ENCODE peak calls at places on chromosomes 3 and 15, in six cellular contexts. J is NCI-H1436, A is lower lobe of right lung, P is T-helper 17 cell, E is fibroblast of villous mesenchyme, I is HTR-8/SVneo. B is an unnamed sample.

GRCh38 chr3:175329373-175329772 is 470.2 kb downstream of the NAALADL2 start:
- DNase-seq in I (no peak), A (no peak), P (no peak), E (no peak), J (no peak), B (no peak)

GRCh38 chr3:138049157-138049919 is 39.4 kb downstream of the CLDN18 start:
- DNase-seq in E (peak; percentile 81), A (no peak), J (no peak), I (no peak), P (no peak), B (no peak)

GRCh38 chr3:180250172-180250571 is 213.4 kb upstream of the PEX5L start:
- DNase-seq in J (no peak), P (no peak), E (no peak), A (no peak), I (no peak), B (no peak)

GRCh38 chr15:77034620-77035467 is 36.1 kb downstream of the TSPAN3 start:
- DNase-seq in A (peak; percentile 56), P (peak; percentile 25), E (no peak), I (no peak), J (no peak), B (no peak)

GRCh38 chr3:39189150-39189510 is 3.3 kb downstream of the XIRP1 start:
- DNase-seq in A (no peak), J (no peak), E (no peak), I (no peak), P (no peak), B (no peak)

GRCh38 chr3:181239456-181239855 is 249.9 kb upstream of the DNAJC19 start:
- DNase-seq in P (no peak), J (no peak), I (no peak), A (no peak), E (no peak), B (no peak)

GRCh38 chr3:113663324-113663750 is 33.1 kb downstream of the USF3 start:
- DNase-seq in J (no peak), E (no peak), A (no peak), P (no peak), I (no peak), B (no peak)

GRCh38 chr15:64144192-64144564 is 7.4 kb upstream of the SNX22 start:
- DNase-seq in P (no peak), I (no peak), J (no peak), E (no peak), A (no peak), B (no peak)

GRCh38 chr15:31271224-31271635 is 55.4 kb upstream of the KLF13 start:
- DNase-seq in J (no peak), E (peak; percentile 20), I (no peak), A (no peak), P (no peak), B (no peak)

GRCh38 chr15:29859981-29860745 is 37.9 kb upstream of the TJP1 start:
- DNase-seq in E (peak; percentile 48), A (no peak), I (no peak), P (no peak), J (no peak), B (no peak)

GRCh38 chr3:113266738-113267137 is 55.4 kb downstream of the BOC start:
- DNase-seq in A (no peak), P (no peak), J (no peak), E (no peak), I (no peak), B (no peak)

GRCh38 chr3:29677421-29677820 is 396.6 kb downstream of the RBMS3 start:
- DNase-seq in J (no peak), I (no peak), E (no peak), A (no peak), P (no peak), B (no peak)

GRCh38 chr3:127306361-127307112 is 18.7 kb upstream of the PRR20G start:
- DNase-seq in A (no peak), J (no peak), P (no peak), I (no peak), E (no peak), B (no peak)

GRCh38 chr15:83185561-83185960 is 22.1 kb downstream of the HDGFL3 start:
- DNase-seq in I (no peak), E (no peak), A (no peak), P (no peak), J (no peak), B (no peak)

GRCh38 chr3:132167870-132168269 is 133.1 kb upstream of the CPNE4 start:
- DNase-seq in J (no peak), E (no peak), I (no peak), A (no peak), P (no peak), B (no peak)

GRCh38 chr3:14363976-14364375 is 38.4 kb upstream of the SLC6A6 start:
- DNase-seq in E (peak; percentile 31), A (no peak), J (no peak), P (no peak), I (no peak), B (no peak)

GRCh38 chr15:73941044-73941443 is 14.8 kb downstream of the LOXL1 start:
- DNase-seq in A (peak; percentile 12), P (no peak), I (peak; percentile 86), E (peak; percentile 76), J (no peak), B (no peak)

GRCh38 chr15:79002631-79003030 is 57.8 kb upstream of the CTSH start:
- DNase-seq in P (no peak), I (no peak), J (no peak), A (no peak), E (no peak), B (no peak)

GRCh38 chr15:61299060-61299763 is 70.1 kb upstream of the RORA start:
- DNase-seq in E (no peak), A (no peak), P (no peak), J (no peak), I (no peak), B (no peak)

GRCh38 chr15:90422043-90422442 is 34.0 kb downstream of the IQGAP1 start:
- DNase-seq in J (no peak), A (no peak), I (no peak), E (no peak), P (no peak), B (no peak)

GRCh38 chr15:49494842-49495241 is 71.8 kb downstream of the FGF7 start:
- DNase-seq in J (no peak), P (no peak), A (no peak), E (no peak), I (no peak), B (no peak)

GRCh38 chr3:192170659-192171058 is 556.7 kb downstream of the FGF12 start:
- DNase-seq in I (no peak), E (no peak), P (no peak), J (no peak), A (no peak), B (no peak)

GRCh38 chr15:43749690-43750345 is 3.6 kb downstream of the PDIA3 start:
- DNase-seq in I (no peak), E (peak; percentile 57), P (no peak), J (no peak), A (peak; percentile 51), B (no peak)

GRCh38 chr15:31352911-31353811 is 26.5 kb downstream of the KLF13 start:
- DNase-seq in P (no peak), A (peak; percentile 80), E (peak; percentile 89), I (peak; percentile 20), J (no peak), B (no peak)

GRCh38 chr3:63609834-63610233 is 42.6 kb upstream of the SNTN start:
- DNase-seq in P (no peak), A (no peak), E (no peak), J (no peak), I (no peak), B (no peak)

GRCh38 chr3:141426404-141427034 is 58.2 kb downstream of the ZBTB38 start:
- DNase-seq in E (peak; percentile 86), I (no peak), J (no peak), P (no peak), A (peak; percentile 90), B (no peak)

GRCh38 chr3:195546130-195546560 is 3.0 kb upstream of the PPP1R2 start:
- DNase-seq in P (no peak), E (peak; percentile 44), J (no peak), I (no peak), A (no peak), B (peak; percentile 8)

GRCh38 chr15:69794643-69795461 is 302.9 kb downstream of the TLE3 start:
- DNase-seq in J (no peak), E (peak; percentile 16), P (no peak), A (no peak), I (peak; percentile 61), B (no peak)

GRCh38 chr3:51163051-51163450 is 222.0 kb upstream of the MANF start:
- DNase-seq in I (no peak), E (no peak), A (no peak), P (no peak), J (no peak), B (no peak)